ENCODE peak calls at places on chromosomes 11 and 22, in nine cellular contexts. D, I, V, X, Y, O, M, G and K are unnamed samples.

GRCh38 chr11:20020198-20020597 is 140.1 kb downstream of the DBX1 start:
- DNase-seq in G (no peak), X (no peak), D (no peak), Y (no peak), O (no peak), I (no peak), V (no peak), M (peak; percentile 3), K (no peak)

GRCh38 chr11:115193931-115194797 is 310.1 kb downstream of the CADM1 start:
- DNase-seq in D (peak; percentile 22), I (no peak), G (no peak), O (peak; percentile 29), V (no peak), Y (no peak), M (no peak), X (no peak), K (no peak)

GRCh38 chr11:40877981-40878380 is 581.5 kb downstream of the LRRC4C start:
- DNase-seq in O (no peak), Y (no peak), X (no peak), D (no peak), G (no peak), M (no peak), V (no peak), I (no peak), K (no peak)

GRCh38 chr22:46734830-46735453 is 3.1 kb downstream of the CERK start:
- DNase-seq in M (no peak), O (no peak), I (peak; percentile 19), Y (no peak), D (peak; percentile 72), V (peak; percentile 90), G (no peak), X (peak; percentile 27), K (no peak)

GRCh38 chr11:17611049-17611448 is 64.0 kb downstream of the OTOG start:
- DNase-seq in Y (no peak), X (no peak), M (no peak), D (peak; percentile 6), G (no peak), V (no peak), I (no peak), O (no peak), K (no peak)

GRCh38 chr22:39007177-39007576 is 6.9 kb upstream of the APOBEC3C start:
- DNase-seq in X (no peak), Y (no peak), V (no peak), O (no peak), G (no peak), I (no peak), M (no peak), D (no peak), K (no peak)

GRCh38 chr11:17747131-17747955 is 12.8 kb downstream of the KCNC1 start:
- DNase-seq in O (no peak), Y (no peak), X (no peak), V (no peak), I (no peak), G (no peak), M (peak; percentile 60), D (no peak), K (no peak)

GRCh38 chr11:8878771-8879170 is 32.2 kb upstream of the AKIP1 start:
- DNase-seq in G (no peak), I (no peak), V (no peak), O (no peak), X (no peak), Y (no peak), D (no peak), M (no peak), K (no peak)

GRCh38 chr22:19303785-19304184 is 12.3 kb upstream of the CLTCL1 start:
- DNase-seq in I (no peak), D (no peak), O (no peak), M (no peak), G (no peak), X (no peak), V (no peak), Y (no peak), K (no peak)

GRCh38 chr22:27715078-27715477 is 86.5 kb downstream of the MN1 start:
- DNase-seq in G (no peak), I (no peak), O (no peak), D (no peak), X (no peak), M (no peak), V (no peak), Y (no peak), K (peak; percentile 23)

GRCh38 chr22:43862074-43862881 is at the start of gene SULT4A1:
- DNase-seq in I (no peak), D (no peak), V (no peak), M (peak; percentile 65), G (peak; percentile 52), Y (peak; percentile 52), X (no peak), O (no peak), K (peak; percentile 46)

GRCh38 chr22:25702046-25702445 is 39.9 kb upstream of the MYO18B start:
- DNase-seq in X (peak; percentile 15), V (peak; percentile 43), I (no peak), D (peak; percentile 31), M (no peak), G (no peak), O (peak; percentile 24), Y (no peak), K (no peak)

GRCh38 chr11:20601221-20601914 is 2.0 kb downstream of the SLC6A5 start:
- DNase-seq in D (no peak), G (no peak), M (no peak), V (no peak), O (no peak), I (no peak), X (no peak), Y (no peak), K (no peak)

GRCh38 chr11:85826096-85826855 is 15.3 kb upstream of the SYTL2 start:
- DNase-seq in Y (no peak), X (peak; percentile 65), D (peak; percentile 31), V (peak; percentile 20), O (peak; percentile 56), G (no peak), I (no peak), M (no peak), K (no peak)

GRCh38 chr11:43905788-43906187 is 25.2 kb downstream of the ALKBH3 start:
- DNase-seq in I (no peak), M (no peak), V (no peak), O (peak; percentile 15), Y (no peak), G (no peak), D (no peak), X (no peak), K (no peak)

GRCh38 chr11:47499614-47500013 is 50.7 kb upstream of the RAPSN start:
- DNase-seq in X (no peak), Y (no peak), D (no peak), O (no peak), M (no peak), G (no peak), I (no peak), V (no peak), K (no peak)

GRCh38 chr11:94728541-94728940 is 39.6 kb upstream of the AMOTL1 start:
- DNase-seq in V (no peak), I (no peak), M (no peak), Y (no peak), D (no peak), G (no peak), X (no peak), O (peak; percentile 91), K (no peak)

GRCh38 chr11:105507496-105508254 is 102.2 kb upstream of the GRIA4 start:
- DNase-seq in V (no peak), Y (no peak), X (no peak), G (no peak), D (no peak), M (no peak), O (no peak), I (no peak), K (no peak)

GRCh38 chr11:116148056-116148455 is 624.7 kb downstream of the BUD13 start:
- DNase-seq in O (no peak), I (no peak), X (no peak), D (no peak), G (no peak), Y (no peak), M (no peak), V (no peak), K (no peak)

GRCh38 chr22:24271406-24271760 is 752 bp downstream of the SPECC1L start:
- DNase-seq in X (peak; percentile 17), D (no peak), V (no peak), G (no peak), O (no peak), M (no peak), Y (peak; percentile 75), I (no peak), K (no peak)

GRCh38 chr11:23406131-23406819 is 546.0 kb upstream of the CCDC179 start:
- DNase-seq in O (no peak), V (no peak), I (no peak), Y (peak; percentile 45), X (no peak), D (no peak), G (no peak), M (no peak), K (no peak)

GRCh38 chr11:73390601-73391565 is 14.7 kb downstream of the RELT start:
- DNase-seq in G (no peak), I (no peak), O (no peak), D (no peak), M (no peak), X (no peak), V (no peak), Y (no peak), K (no peak)

GRCh38 chr22:44530106-44530505 is 32.1 kb upstream of the RTL6 start:
- DNase-seq in X (no peak), D (no peak), O (peak; percentile 49), I (no peak), M (peak; percentile 5), Y (no peak), G (no peak), V (no peak), K (no peak)

GRCh38 chr11:30545507-30545906 is 40.6 kb downstream of the MPPED2 start:
- DNase-seq in V (no peak), O (no peak), M (no peak), D (no peak), G (no peak), I (no peak), X (no peak), Y (no peak), K (no peak)

GRCh38 chr11:65613091-65613928 is 711 bp downstream of the MAP3K11 start:
- DNase-seq in Y (peak; percentile 78), I (no peak), D (no peak), V (no peak), O (no peak), M (no peak), X (peak; percentile 59), G (no peak), K (no peak)

GRCh38 chr22:42769574-42770447 is 49.1 kb upstream of the A4GALT start:
- DNase-seq in D (peak; percentile 89), I (no peak), O (peak; percentile 79), G (no peak), Y (no peak), V (peak; percentile 33), X (peak; percentile 44), M (no peak), K (no peak)

GRCh38 chr11:61777234-61778090 is 14.9 kb downstream of the TMEM258 start:
- DNase-seq in I (peak; percentile 45), G (no peak), V (no peak), X (no peak), O (no peak), Y (peak; percentile 84), M (peak; percentile 81), D (peak; percentile 75), K (no peak)

GRCh38 chr11:134124660-134125451 is 56.0 kb downstream of the JAM3 start:
- DNase-seq in X (no peak), G (no peak), M (no peak), Y (peak; percentile 64), V (no peak), O (peak; percentile 36), D (no peak), I (no peak), K (peak; percentile 47)

GRCh38 chr22:23401111-23401909 is 178.8 kb downstream of the IGLL1 start:
- DNase-seq in X (no peak), O (peak; percentile 70), M (peak; percentile 70), Y (peak; percentile 54), G (no peak), D (no peak), I (no peak), V (no peak), K (no peak)

GRCh38 chr11:111528557-111528956 is 12.0 kb upstream of the LAYN start:
- DNase-seq in M (no peak), V (peak; percentile 29), X (peak; percentile 33), G (no peak), O (peak; percentile 28), Y (no peak), I (no peak), D (no peak), K (no peak)

GRCh38 chr11:115444542-115444941 is 59.7 kb downstream of the CADM1 start:
- DNase-seq in G (no peak), O (no peak), V (no peak), M (no peak), I (no peak), Y (no peak), X (no peak), D (no peak), K (no peak)